ENCODE peak calls at places on chromosomes 12 and 14, in five cellular contexts. I is retina; U is activated CD8-positive, alpha-beta memory T cell treated with anti-CD3 and anti-CD28 coated beads for 4 hours; T is mesothelial cell of epicardium; Z is activated CD4-positive, alpha-beta T cell treated with anti-CD3 and anti-CD28 coated beads for 48 hours. J is an unnamed sample.

GRCh38 chr12:56670836-56671235 is 17.2 kb downstream of the PTGES3 start:
- DNase-seq in U (no peak), T (no peak), I (no peak), Z (no peak), J (no peak)

GRCh38 chr14:41609704-41610183 is 3.1 kb downstream of the LRFN5 start:
- DNase-seq in I (peak), Z (peak), U (no peak), T (peak), J (no peak)

GRCh38 chr12:124047045-124047566 is 74.1 kb downstream of the ZNF664 start:
- DNase-seq in U (no peak), T (no peak), Z (no peak), I (no peak), J (no peak)

GRCh38 chr14:97602438-97603117 is 805.4 kb downstream of the VRK1 start:
- DNase-seq in Z (peak), I (no peak), T (no peak), U (peak), J (no peak)

GRCh38 chr12:29710104-29710503 is 73.6 kb downstream of the TMTC1 start:
- DNase-seq in Z (no peak), T (no peak), I (peak), U (no peak), J (peak)

GRCh38 chr12:65280306-65280705 is 1.8 kb downstream of the MSRB3 start:
- DNase-seq in Z (no peak), T (no peak), U (no peak), I (no peak), J (no peak)

GRCh38 chr12:11486623-11487444 is 91.5 kb upstream of the PRB2 start:
- DNase-seq in T (peak), I (peak), Z (peak), U (peak), J (peak)

GRCh38 chr14:84404246-84404645 is 1125.7 kb upstream of the FLRT2 start:
- DNase-seq in I (no peak), Z (no peak), T (no peak), U (no peak), J (no peak)

GRCh38 chr12:41531147-41531829 is 343.2 kb downstream of the PDZRN4 start:
- DNase-seq in U (no peak), I (no peak), T (no peak), Z (no peak), J (no peak)

GRCh38 chr12:119072463-119072862 is 91.1 kb downstream of the SRRM4 start:
- DNase-seq in U (no peak), Z (no peak), I (no peak), T (no peak), J (no peak)

GRCh38 chr14:51552275-51552674 is 99.4 kb upstream of the FRMD6 start:
- DNase-seq in Z (peak), T (no peak), U (no peak), I (no peak), J (no peak)

GRCh38 chr14:91291786-91292405 is 47.4 kb upstream of the GPR68 start:
- DNase-seq in U (no peak), T (no peak), I (no peak), Z (no peak), J (no peak)

GRCh38 chr14:58238252-58239247 is 6.1 kb upstream of the PSMA3 start:
- DNase-seq in T (no peak), U (no peak), Z (peak), I (peak), J (peak)

GRCh38 chr12:131808744-131809371 is 19.3 kb upstream of the MMP17 start:
- DNase-seq in I (no peak), U (no peak), T (no peak), Z (peak), J (peak)